ENCODE peak calls at places on chromosomes 3 and 15, in five cellular contexts. K is keratinocyte, X is DND-41, L is A673, P is hepatocyte. O is an unnamed sample.

GRCh38 chr3:52289338-52289746 is 1.7 kb downstream of the GLYCTK start:
- DNase-seq in L (no peak), X (no peak), P (peak; percentile 51), K (no peak), O (no peak)

GRCh38 chr15:73586006-73586654 is 47.1 kb downstream of the NPTN start:
- DNase-seq in P (no peak), L (no peak), K (no peak), X (no peak), O (no peak)

GRCh38 chr3:111956995-111957736 is 21.7 kb upstream of the ABHD10 start:
- DNase-seq in P (no peak), X (no peak), K (no peak), L (no peak), O (no peak)

GRCh38 chr3:196659901-196660351 is 20.4 kb downstream of the NRROS start:
- DNase-seq in P (no peak), X (no peak), K (no peak), L (no peak), O (no peak)

GRCh38 chr3:28089527-28089897 is 151.9 kb upstream of the CMC1 start:
- DNase-seq in L (no peak), X (no peak), P (no peak), K (no peak), O (peak; percentile 2)

GRCh38 chr3:123076112-123076495 is 9.3 kb downstream of the PDIA5 start:
- DNase-seq in L (no peak), P (no peak), K (no peak), X (no peak), O (no peak)

GRCh38 chr15:64911317-64912186 is at the start of gene ANKDD1A:
- DNase-seq in X (peak; percentile 73), L (peak; percentile 64), K (no peak), P (peak; percentile 81), O (peak; percentile 64)

GRCh38 chr3:12964713-12965612 is 108.3 kb downstream of the IQSEC1 start:
- DNase-seq in K (no peak), L (no peak), P (peak; percentile 69), X (no peak), O (no peak)

GRCh38 chr3:47288966-47289910 is 6.5 kb downstream of the KLHL18 start:
- DNase-seq in L (no peak), P (no peak), X (no peak), K (no peak), O (no peak)

GRCh38 chr3:89504432-89504831 is 397.0 kb downstream of the EPHA3 start:
- DNase-seq in L (no peak), K (no peak), P (no peak), X (no peak), O (no peak)

GRCh38 chr15:34783471-34783870 is 11.9 kb downstream of the ACTC1 start:
- DNase-seq in L (no peak), K (no peak), X (no peak), P (no peak), O (no peak)

GRCh38 chr15:57917998-57918397 is 147.5 kb downstream of the ALDH1A2 start:
- DNase-seq in X (no peak), L (no peak), P (no peak), K (no peak), O (no peak)

GRCh38 chr3:24199305-24199704 is 254.2 kb downstream of the NR1D2 start:
- DNase-seq in P (no peak), K (no peak), L (no peak), X (no peak), O (no peak)

GRCh38 chr15:35320911-35321310 is 225.1 kb downstream of the DPH6 start:
- DNase-seq in L (no peak), X (no peak), K (no peak), P (no peak), O (no peak)

GRCh38 chr15:41546846-41547786 is 3.1 kb upstream of the RPAP1 start:
- DNase-seq in L (peak; percentile 39), X (no peak), K (no peak), P (no peak), O (no peak)

GRCh38 chr3:5197470-5198312 is 10.2 kb downstream of the EDEM1 start:
- DNase-seq in X (peak; percentile 74), L (no peak), K (peak; percentile 30), P (no peak), O (peak; percentile 33)

GRCh38 chr15:39833515-39833981 is 50.9 kb upstream of the FSIP1 start:
- DNase-seq in X (no peak), P (no peak), K (no peak), L (peak; percentile 93), O (no peak)

GRCh38 chr15:89652131-89652530 is 3.1 kb downstream of the KIF7 start:
- DNase-seq in K (no peak), L (no peak), P (no peak), X (no peak), O (no peak)

GRCh38 chr3:88410259-88410658 is 260.5 kb downstream of the C3orf38 start:
- DNase-seq in K (no peak), X (peak; percentile 32), L (peak; percentile 87), P (no peak), O (peak; percentile 1)

GRCh38 chr3:46998121-46998851 is 18.8 kb downstream of the NBEAL2 start:
- DNase-seq in X (peak; percentile 67), P (peak; percentile 87), L (peak; percentile 29), K (no peak), O (peak; percentile 52)

GRCh38 chr3:127041933-127042332 is 59.0 kb downstream of the PLXNA1 start:
- DNase-seq in X (no peak), P (no peak), K (no peak), L (no peak), O (no peak)

GRCh38 chr3:177740270-177740669 is 543.0 kb upstream of the TBL1XR1 start:
- DNase-seq in P (no peak), L (no peak), K (no peak), X (no peak), O (no peak)

GRCh38 chr3:177743491-177743890 is 546.2 kb upstream of the TBL1XR1 start:
- DNase-seq in K (no peak), L (no peak), X (no peak), P (no peak), O (no peak)

GRCh38 chr3:177744873-177745646 is 547.8 kb upstream of the TBL1XR1 start:
- DNase-seq in L (no peak), X (no peak), K (no peak), P (peak; percentile 53), O (no peak)

GRCh38 chr3:177739461-177739860 is 542.2 kb upstream of the TBL1XR1 start:
- DNase-seq in K (no peak), X (no peak), P (no peak), L (no peak), O (no peak)

DNA sequence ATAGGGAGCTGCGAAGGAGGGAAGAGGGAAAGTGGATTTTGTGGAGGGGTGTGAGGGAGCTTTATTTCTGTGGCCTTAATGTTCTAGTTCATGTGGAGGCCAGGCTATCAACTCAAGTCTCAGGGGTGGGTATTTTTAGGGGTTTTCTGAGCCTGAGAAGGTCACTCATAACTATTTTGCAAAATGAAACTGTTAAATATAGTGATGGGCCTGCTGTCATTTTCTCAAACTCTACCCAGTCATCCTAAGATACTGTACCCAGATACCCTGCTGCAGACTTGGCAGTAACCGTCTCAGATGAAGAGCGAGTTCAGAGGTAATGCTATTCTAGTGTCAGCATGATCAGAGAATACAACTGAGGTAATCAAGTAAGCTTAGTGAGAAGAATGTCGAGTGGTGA is 545.0 kb upstream of the TBL1XR1 start:
- DNase-seq in X (no peak), K (no peak), P (no peak), L (no peak), O (no peak)
- H3K9me3 ChIP-seq in X (no peaks in the 10 kb centered on the region), K (no peaks in the 10 kb centered on the region), P (no peaks in the 10 kb centered on the region), L (no peaks in the 10 kb centered on the region), O (no peaks in the 10 kb centered on the region)

DNA sequence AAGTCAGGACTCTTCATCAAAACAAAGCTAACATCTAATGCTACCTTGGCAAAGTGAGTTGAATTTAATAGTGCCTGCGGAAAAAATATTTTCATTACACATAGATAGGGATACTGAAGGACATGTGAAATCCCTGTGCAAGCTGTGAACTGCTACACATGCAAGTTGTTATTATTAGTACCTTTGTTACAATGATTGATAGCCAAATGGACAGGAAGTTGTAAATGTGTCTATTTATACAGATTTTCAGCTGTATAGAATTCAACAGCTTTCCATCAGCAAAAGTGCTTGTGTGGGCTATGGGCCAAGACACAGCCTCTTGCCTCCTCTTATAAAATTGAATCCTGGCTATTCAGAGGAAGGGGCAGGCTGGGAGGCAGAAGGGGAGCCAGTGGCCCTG is 47.8 kb downstream of the UMPS start:
- DNase-seq in X (no peak), L (peak; percentile 73), K (no peak), P (no peak), O (no peak)
- H3K4me1 ChIP-seq in X (peaks cover 9% of the 10 kb centered on the region), L (peaks cover 68% of the 10 kb centered on the region), K (peaks cover 35% of the 10 kb centered on the region), P (peaks cover 26% of the 10 kb centered on the region), O (no peaks in the 10 kb centered on the region)

GRCh38 chr15:92069308-92070244 is 216.1 kb downstream of the SLCO3A1 start:
- DNase-seq in K (peak; percentile 56), X (no peak), L (peak; percentile 61), P (peak; percentile 48), O (no peak)
- H3K4me3 ChIP-seq in K (peak overlapping the region; percentile 52), X (no peak overlapping the region), L (no peak overlapping the region), P (no peak overlapping the region), O (peak overlapping the region; percentile 42)

GRCh38 chr15:97319316-97319715 is 641.2 kb upstream of the ARRDC4 start:
- DNase-seq in P (peak; percentile 4), X (no peak), K (no peak), L (no peak), O (no peak)

GRCh38 chr15:97316362-97316761 is 644.1 kb upstream of the ARRDC4 start:
- DNase-seq in X (no peak), K (no peak), L (peak; percentile 7), P (no peak), O (no peak)

DNA sequence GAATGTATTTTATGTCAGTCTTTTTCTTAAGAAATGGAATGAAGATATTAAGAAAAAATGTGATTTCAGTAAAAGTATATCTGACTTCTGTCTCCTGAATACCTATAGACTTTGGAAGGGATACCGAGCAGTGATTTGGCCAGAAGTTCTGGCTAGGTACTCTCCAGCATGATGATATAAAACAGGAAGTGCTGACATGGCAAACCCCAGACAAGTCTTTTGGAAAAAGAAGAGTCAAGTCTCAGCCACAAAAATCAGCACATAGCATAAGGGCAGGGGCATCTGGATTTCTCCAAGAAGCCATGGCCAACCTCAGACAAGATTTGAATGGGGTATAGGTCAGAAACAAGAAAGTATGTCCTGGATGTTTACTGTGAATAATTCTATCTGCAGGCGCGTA is 643.3 kb upstream of the ARRDC4 start:
- DNase-seq in L (no peak), P (no peak), X (no peak), K (no peak), O (no peak)
- H3K9me3 ChIP-seq in L (no peaks in the 10 kb centered on the region), P (no peaks in the 10 kb centered on the region), X (no peaks in the 10 kb centered on the region), K (peaks cover 3% of the 10 kb centered on the region), O (peaks cover 7% of the 10 kb centered on the region)

GRCh38 chr3:138245026-138245425 is 57.9 kb downstream of the ARMC8 start:
- DNase-seq in P (no peak), K (no peak), L (no peak), X (no peak), O (no peak)

GRCh38 chr3:138242466-138242865 is 55.4 kb downstream of the ARMC8 start:
- DNase-seq in K (no peak), P (no peak), X (no peak), L (no peak), O (no peak)

DNA sequence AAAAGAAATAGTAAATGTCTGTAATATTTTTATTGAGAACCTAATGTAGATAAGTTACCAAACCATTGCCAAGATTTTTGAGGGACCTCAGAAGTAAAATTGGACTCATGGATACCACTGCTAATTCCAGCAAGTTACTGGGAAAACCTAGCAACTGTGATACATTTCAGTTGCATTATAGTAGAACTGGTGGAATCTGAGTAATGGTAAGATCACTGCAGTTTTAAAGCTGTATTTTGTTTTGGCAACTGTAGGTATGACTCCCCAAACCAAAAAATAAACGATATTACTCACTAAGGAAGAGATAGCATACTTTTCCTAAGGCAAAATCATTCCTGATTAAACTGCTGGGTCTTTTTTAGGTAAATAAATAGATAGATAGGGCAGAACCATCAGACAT is 54.0 kb downstream of the ARMC8 start:
- DNase-seq in P (no peak), K (no peak), L (no peak), X (no peak), O (no peak)
- H3K4me1 ChIP-seq in P (no peaks in the 10 kb centered on the region), K (no peaks in the 10 kb centered on the region), L (no peaks in the 10 kb centered on the region), X (no peaks in the 10 kb centered on the region), O (no peaks in the 10 kb centered on the region)

O was measured in CD4-positive, CD25-positive, alpha-beta regulatory T cell.